ENCODE peak calls at places on chromosomes 6 and 20, in ten cellular contexts. G is cardiac muscle cell, B is ovary, I is fibroblast of the aortic adventitia, H is nephron progenitor cell, K is foreskin keratinocyte, T is GM10248, A is endothelial cell of umbilical vein, F is RWPE1, L is mucosa of descending colon. W is an unnamed sample.

GRCh38 chr6:130761286-130761685 is 65.9 kb upstream of the SMLR1 start:
- DNase-seq in I (no peak), K (no peak), H (no peak), T (no peak), L (no peak), A (no peak), F (no peak), B (no peak), G (no peak), W (no peak)

GRCh38 chr6:21132856-21133610 is 460.5 kb upstream of the SOX4 start:
- DNase-seq in K (no peak), T (no peak), A (peak; percentile 62), L (no peak), I (no peak), G (no peak), H (peak; percentile 3), F (no peak), B (no peak), W (no peak)

GRCh38 chr6:159002432-159003160 is 2.6 kb upstream of the RSPH3 start:
- DNase-seq in H (no peak), B (no peak), F (no peak), A (no peak), G (no peak), L (no peak), T (no peak), K (no peak), I (no peak), W (peak; percentile 48)

GRCh38 chr6:43532201-43532600 is 15.3 kb downstream of the POLR1C start:
- DNase-seq in L (no peak), F (no peak), T (no peak), B (no peak), I (no peak), A (no peak), K (no peak), H (no peak), G (no peak), W (no peak)

GRCh38 chr6:34248198-34248726 is 544 bp downstream of the SMIM29 start:
- DNase-seq in I (peak; percentile 28), T (peak; percentile 67), L (peak; percentile 70), B (peak; percentile 66), F (no peak), G (no peak), K (no peak), H (peak; percentile 38), A (peak; percentile 40), W (peak; percentile 41)

GRCh38 chr6:137013738-137014602 is 30.8 kb downstream of the IL20RA start:
- DNase-seq in B (no peak), F (peak; percentile 67), I (peak; percentile 77), H (no peak), T (no peak), K (peak; percentile 88), G (peak; percentile 54), L (peak; percentile 30), A (peak; percentile 27), W (peak; percentile 81)

GRCh38 chr20:48259456-48259855 is 474.2 kb upstream of the SULF2 start:
- DNase-seq in H (no peak), L (no peak), T (no peak), K (no peak), I (no peak), B (no peak), F (no peak), A (no peak), G (no peak), W (no peak)

GRCh38 chr6:144675231-144675861 is 390.2 kb downstream of the UTRN start:
- DNase-seq in F (no peak), H (no peak), A (peak; percentile 17), K (peak; percentile 67), L (peak; percentile 92), B (no peak), T (no peak), I (no peak), G (no peak), W (peak; percentile 68)

GRCh38 chr6:10630178-10630577 is 64.2 kb downstream of the C6orf52 start:
- DNase-seq in A (no peak), G (no peak), H (no peak), T (no peak), F (no peak), B (no peak), L (no peak), I (no peak), K (no peak), W (no peak)

GRCh38 chr20:50003253-50003656 is 20.5 kb downstream of the SNAI1 start:
- DNase-seq in H (no peak), L (no peak), K (peak; percentile 81), T (no peak), F (peak; percentile 72), G (no peak), I (peak; percentile 97), A (no peak), B (no peak), W (peak; percentile 87)

GRCh38 chr20:58071991-58072390 is 156.5 kb downstream of the ANKRD60 start:
- DNase-seq in G (no peak), L (no peak), B (no peak), H (no peak), K (no peak), T (no peak), I (no peak), F (no peak), A (no peak), W (no peak)

GRCh38 chr20:44111712-44112335 is 75.2 kb downstream of the JPH2 start:
- DNase-seq in F (peak; percentile 46), H (no peak), B (no peak), T (no peak), A (no peak), K (no peak), L (no peak), G (no peak), I (peak; percentile 45), W (peak; percentile 58)

GRCh38 chr6:161761966-161762365 is 488.1 kb upstream of the AGPAT4 start:
- DNase-seq in K (no peak), I (no peak), A (no peak), G (no peak), B (no peak), F (no peak), T (no peak), H (no peak), L (no peak), W (no peak)

GRCh38 chr20:32685541-32686529 is 12.1 kb upstream of the C20orf203 start:
- DNase-seq in T (no peak), K (peak; percentile 73), F (peak; percentile 82), G (no peak), B (no peak), A (no peak), H (no peak), I (peak; percentile 96), L (no peak), W (peak; percentile 78)

GRCh38 chr6:13474360-13474759 is 13.0 kb downstream of the GFOD1 start:
- DNase-seq in A (no peak), T (no peak), B (no peak), G (no peak), I (no peak), H (no peak), K (peak; percentile 76), F (peak; percentile 86), L (no peak), W (peak; percentile 76)

GRCh38 chr6:117128052-117128451 is 137.3 kb upstream of the VGLL2 start:
- DNase-seq in K (no peak), F (no peak), G (no peak), I (no peak), H (no peak), A (no peak), T (no peak), L (no peak), B (no peak), W (no peak)

GRCh38 chr6:117130125-117130524 is 135.2 kb upstream of the VGLL2 start:
- DNase-seq in K (no peak), F (no peak), T (no peak), A (no peak), G (no peak), I (no peak), B (no peak), H (no peak), L (no peak), W (no peak)
- TF ChIP-seq CTCF in K (no peak), F (no peak), T (no peak), A (no peak), G (no peak), I (no peak), B (no peak), H (no peak), L (no peak), W (no peak)

DNA sequence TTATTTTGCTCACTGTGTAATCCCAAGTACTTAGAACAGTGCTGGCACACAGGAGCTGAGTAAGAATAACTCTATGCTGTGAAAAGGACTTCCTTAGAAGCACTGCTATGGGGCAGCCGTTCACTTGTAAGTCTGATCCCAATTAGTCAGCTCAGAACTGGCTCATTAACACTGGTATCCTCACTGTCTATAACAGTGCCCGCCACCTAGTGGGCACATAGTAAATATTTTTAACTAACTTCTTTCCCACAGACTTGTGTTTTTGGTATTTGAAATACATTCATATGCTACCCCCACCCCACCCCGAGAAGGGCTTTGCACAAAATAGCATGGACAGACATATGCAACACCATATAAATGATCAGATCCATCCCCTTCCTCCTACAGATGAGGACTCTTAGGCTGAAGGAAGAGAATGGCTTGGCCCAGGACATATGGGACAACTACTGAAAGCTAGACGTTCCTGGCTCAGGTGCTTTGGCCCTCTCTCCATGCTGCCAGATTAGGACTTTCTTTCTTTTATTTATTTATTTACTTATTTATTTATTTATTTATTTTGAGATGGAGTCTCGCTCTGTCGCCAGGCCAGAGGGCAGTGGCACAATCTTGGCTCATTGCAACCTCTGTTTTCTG is 47.1 kb downstream of the DST start:
- DNase-seq in I (peak; percentile 56), G (peak; percentile 60), F (peak; percentile 35), T (peak; percentile 32), L (peak; percentile 54), A (peak; percentile 76), B (peak; percentile 36), K (no peak), H (peak; percentile 32), W (peak; percentile 64)
- TF ChIP-seq CTCF in I (peak; percentile 58), G (peak; percentile 57), F (peak; percentile 75), T (peak; percentile 52), L (no peak), A (peak; percentile 61), B (peak; percentile 31), K (peak; percentile 70), H (peak; percentile 67), W (peak; percentile 37)

DNA sequence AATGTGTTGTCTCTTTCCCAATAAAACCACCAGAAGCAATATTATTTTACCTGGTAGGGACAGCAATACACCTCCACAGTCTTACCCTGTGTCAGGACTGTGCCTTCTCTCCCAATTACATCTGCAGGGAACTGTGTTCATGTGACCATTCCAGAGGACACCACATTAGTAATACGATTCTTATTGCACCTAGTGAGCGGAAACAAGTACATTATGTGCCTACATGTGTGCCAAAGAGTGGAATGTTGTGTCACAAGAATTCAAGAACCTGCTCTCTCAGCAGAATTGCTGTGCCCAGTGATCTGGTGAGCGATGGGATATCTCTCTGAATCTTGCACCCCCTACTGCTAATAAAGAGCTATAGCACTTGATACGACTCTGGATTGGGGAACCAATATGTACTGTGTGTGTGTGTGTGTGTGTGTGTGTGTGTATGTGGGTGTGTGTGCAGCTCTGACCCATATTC is 57.4 kb upstream of the FOXC1 start:
- DNase-seq in L (peak; percentile 7), B (no peak), T (no peak), G (no peak), H (no peak), K (no peak), A (peak; percentile 15), F (peak; percentile 14), I (peak; percentile 47), W (peak; percentile 86)
- TF ChIP-seq CTCF in L (no peak), B (no peak), T (peak; percentile 29), G (peak; percentile 48), H (no peak), K (peak; percentile 55), A (peak; percentile 35), F (no peak), I (peak; percentile 47), W (peak; percentile 32)

GRCh38 chr20:38550274-38550673 is 30.7 kb upstream of the ADIG start:
- DNase-seq in A (no peak), H (no peak), B (no peak), F (peak; percentile 37), K (no peak), I (no peak), T (no peak), L (no peak), G (no peak), W (peak; percentile 11)
- TF ChIP-seq CTCF in A (no peak), H (no peak), B (no peak), F (peak; percentile 13), K (peak; percentile 38), I (no peak), T (no peak), L (no peak), G (no peak), W (no peak)

W was measured in MCF 10A.